ENCODE peak calls at places on chromosomes 12 and 14, in nine cellular contexts. Z, H, J, U, I, T, N, O and P are unnamed samples.

GRCh38 chr14:24818054-24818822 is 184.2 kb upstream of the GZMB start:
- DNase-seq in Z (no peak), J (peak), T (no peak), N (no peak), O (no peak), H (no peak), U (no peak), I (no peak), P (no peak)

GRCh38 chr12:62802981-62803380 is 132.0 kb downstream of the PPM1H start:
- DNase-seq in H (no peak), U (no peak), T (no peak), J (no peak), I (no peak), O (no peak), Z (no peak), N (no peak), P (no peak)

GRCh38 chr14:22837059-22837749 is 819 bp downstream of the MMP14 start:
- DNase-seq in Z (no peak), J (peak), O (no peak), T (peak), U (no peak), I (no peak), N (no peak), H (peak), P (no peak)

GRCh38 chr12:40597133-40597532 is 95.1 kb upstream of the CNTN1 start:
- DNase-seq in U (no peak), Z (no peak), N (no peak), J (no peak), I (no peak), O (no peak), H (no peak), T (no peak), P (no peak)

GRCh38 chr12:31732926-31733548 is 4.2 kb upstream of the AMN1 start:
- DNase-seq in I (no peak), H (no peak), J (peak), O (no peak), N (peak), Z (no peak), U (no peak), T (no peak), P (no peak)

GRCh38 chr14:74301594-74302159 is 1.1 kb downstream of the ABCD4 start:
- DNase-seq in N (no peak), U (no peak), I (no peak), O (no peak), Z (no peak), T (no peak), H (no peak), J (no peak), P (no peak)

GRCh38 chr12:58804749-58805148 is 115.6 kb downstream of the LRIG3 start:
- DNase-seq in N (no peak), T (no peak), H (no peak), Z (no peak), I (no peak), U (no peak), J (peak), O (no peak), P (no peak)

GRCh38 chr12:28879379-28879778 is 269.7 kb upstream of the FAR2 start:
- DNase-seq in T (no peak), U (no peak), H (no peak), I (no peak), J (no peak), O (no peak), N (no peak), Z (no peak), P (no peak)

GRCh38 chr12:67943295-67943892 is 45.9 kb upstream of the IFNG-AS1 start:
- DNase-seq in I (peak), T (no peak), U (peak), N (peak), O (peak), Z (peak), J (peak), H (peak), P (no peak)

GRCh38 chr12:91183565-91183964 is 948 bp upstream of the DCN start:
- DNase-seq in Z (no peak), H (no peak), T (no peak), I (no peak), J (no peak), U (no peak), O (no peak), N (no peak), P (no peak)

GRCh38 chr14:44962573-44963528 is 861 bp downstream of the TOGARAM1 start:
- DNase-seq in I (peak), Z (no peak), O (peak), T (peak), H (peak), J (no peak), U (no peak), N (no peak), P (peak)

GRCh38 chr14:106622200-106622745 is 1095.9 kb downstream of the TMEM121 start:
- DNase-seq in T (no peak), H (no peak), O (no peak), J (no peak), U (no peak), I (no peak), N (peak), Z (peak), P (no peak)

GRCh38 chr14:68628605-68629310 is 164.1 kb downstream of the ZFP36L1 start:
- DNase-seq in J (peak), O (no peak), U (no peak), N (peak), I (no peak), H (peak), T (no peak), Z (peak), P (no peak)

GRCh38 chr14:55071870-55072640 is 20.6 kb downstream of the MAPK1IP1L start:
- DNase-seq in H (no peak), T (no peak), I (no peak), U (no peak), N (peak), J (no peak), Z (peak), O (no peak), P (no peak)

GRCh38 chr14:94545131-94545841 is 16.0 kb upstream of the SERPINA4 start:
- DNase-seq in N (no peak), Z (no peak), J (no peak), H (no peak), I (no peak), O (no peak), T (no peak), U (no peak), P (no peak)

GRCh38 chr12:51482808-51483532 is 58.3 kb downstream of the SLC4A8 start:
- DNase-seq in U (no peak), H (no peak), T (no peak), Z (peak), O (no peak), N (peak), I (no peak), J (no peak), P (no peak)
- TF ChIP-seq CTCF in U (no peak), H (no peak), T (no peak), Z (no peak), O (no peak), N (no peak), I (no peak), J (no peak), P (no peak)

DNA sequence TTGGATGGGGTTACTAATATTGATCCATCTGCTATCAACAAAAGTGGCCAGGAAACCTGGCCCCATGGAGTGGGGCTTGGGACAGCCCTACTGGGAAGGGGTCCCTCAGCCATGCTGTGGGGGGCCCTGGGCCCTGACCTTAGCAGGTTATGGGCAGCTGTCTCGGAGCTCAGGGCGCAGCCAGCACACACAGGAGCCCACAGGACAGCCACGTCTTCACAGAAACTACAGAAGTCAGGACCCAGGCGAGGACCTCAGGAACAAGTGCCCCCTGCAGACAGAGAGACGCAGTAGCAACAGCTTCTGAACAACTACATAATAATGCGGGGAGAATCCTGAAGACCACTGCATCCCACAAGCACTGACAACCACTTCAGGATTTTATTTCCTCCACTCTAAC is 11.9 kb upstream of the FKBP11 start:
- DNase-seq in Z (no peak), U (peak), T (no peak), N (no peak), I (no peak), J (no peak), O (no peak), H (no peak), P (no peak)
- TF ChIP-seq CTCF in Z (no peak), U (peak), T (no peak), N (no peak), I (no peak), J (peak), O (peak), H (no peak), P (no peak)

GRCh38 chr12:102298022-102298421 is 100.4 kb upstream of the PMCH start:
- DNase-seq in Z (no peak), H (no peak), U (no peak), O (no peak), J (no peak), N (no peak), T (no peak), I (no peak), P (no peak)

GRCh38 chr12:102302553-102302952 is 104.9 kb upstream of the PMCH start:
- DNase-seq in Z (no peak), U (no peak), N (no peak), T (no peak), J (no peak), O (no peak), I (no peak), H (no peak), P (no peak)

GRCh38 chr12:102299731-102300130 is 102.1 kb upstream of the PMCH start:
- DNase-seq in N (no peak), I (no peak), Z (no peak), U (no peak), T (no peak), O (no peak), J (no peak), H (no peak), P (no peak)

GRCh38 chr12:102301547-102301946 is 103.9 kb upstream of the PMCH start:
- DNase-seq in J (no peak), N (no peak), Z (no peak), T (no peak), H (no peak), O (no peak), I (no peak), U (no peak), P (no peak)

GRCh38 chr12:102300824-102301461 is 103.3 kb upstream of the PMCH start:
- DNase-seq in N (peak), O (no peak), J (peak), Z (no peak), U (no peak), I (no peak), H (no peak), T (no peak), P (no peak)
- TF ChIP-seq CTCF in N (peak), O (peak), J (peak), Z (no peak), U (peak), I (no peak), H (peak), T (no peak), P (peak)

DNA sequence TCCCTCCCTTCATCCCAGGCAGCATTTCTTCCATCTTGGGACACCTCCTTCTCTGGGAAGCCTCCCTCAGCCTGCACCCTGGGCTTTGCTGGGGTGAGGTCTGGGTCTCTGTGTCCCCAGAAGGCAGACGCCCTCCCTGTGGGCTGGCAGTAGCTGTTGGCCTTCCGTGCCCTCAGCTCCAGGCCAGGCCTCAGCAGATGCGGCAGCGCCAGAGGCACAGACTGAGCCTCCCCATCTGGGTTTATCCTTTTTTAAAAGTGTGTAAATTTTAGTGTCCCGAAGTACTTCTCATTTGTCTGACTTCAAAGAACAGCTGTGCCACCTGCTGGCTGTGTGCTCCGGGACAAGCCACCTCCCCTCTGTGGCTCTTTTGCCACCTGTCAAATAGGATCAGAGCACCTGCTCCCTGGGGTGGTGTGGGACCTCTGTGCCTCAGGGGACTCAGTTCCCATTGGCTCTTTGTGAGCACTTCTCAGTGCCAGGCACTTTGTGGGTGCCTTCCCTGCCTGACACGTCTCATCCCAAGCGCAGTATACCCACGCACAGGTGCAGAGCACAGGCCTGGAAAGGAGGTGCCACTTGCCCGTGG is 11.1 kb downstream of the EXOC3L4 start:
- DNase-seq in H (no peak), J (no peak), U (no peak), I (no peak), T (no peak), Z (no peak), O (no peak), N (peak), P (no peak)
- TF ChIP-seq CTCF in H (no peak), J (peak), U (peak), I (no peak), T (no peak), Z (no peak), O (no peak), N (no peak), P (no peak)

GRCh38 chr12:105036937-105037649 is 47.2 kb downstream of the ALDH1L2 start:
- DNase-seq in H (no peak), U (no peak), N (peak), J (no peak), Z (no peak), I (no peak), O (no peak), T (no peak), P (no peak)

GRCh38 chr12:105033851-105034250 is 47.7 kb downstream of the NOPCHAP1 start:
- DNase-seq in J (no peak), N (no peak), Z (no peak), O (no peak), T (no peak), U (no peak), I (no peak), H (no peak), P (no peak)

GRCh38 chr12:105031061-105031807 is 45.1 kb downstream of the NOPCHAP1 start:
- DNase-seq in U (no peak), N (no peak), J (no peak), I (no peak), Z (no peak), H (no peak), T (no peak), O (no peak), P (no peak)

DNA sequence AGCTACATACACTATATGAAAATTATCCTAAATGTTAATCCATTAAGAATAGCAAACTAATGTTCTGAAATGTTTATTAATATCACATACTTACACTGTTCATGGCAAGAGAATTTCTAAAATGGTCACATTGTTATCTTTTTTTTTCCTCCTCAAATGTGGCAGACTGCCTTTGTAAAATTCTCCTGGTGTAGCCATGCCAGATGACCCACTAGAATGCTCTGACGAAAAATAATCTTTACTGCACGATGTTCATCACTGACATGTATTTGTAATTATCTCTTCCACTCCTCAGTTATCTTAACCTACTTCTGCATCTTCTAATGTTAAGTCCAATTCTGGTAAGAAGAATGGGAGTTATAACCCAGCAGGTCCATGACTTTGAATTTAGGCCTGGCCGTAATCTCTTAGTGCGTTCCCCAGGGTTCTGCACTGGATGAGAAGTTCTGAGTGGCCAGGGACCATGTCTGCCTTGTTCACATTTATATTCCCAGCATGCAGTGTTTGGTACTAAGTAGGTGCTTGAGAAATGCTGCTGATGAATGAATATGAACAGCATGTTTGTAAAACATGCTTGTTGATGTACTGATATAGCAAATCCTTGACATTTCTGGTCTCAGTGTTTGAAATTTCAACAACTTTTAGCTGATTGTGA is 46.7 kb downstream of the NOPCHAP1 start:
- DNase-seq in J (no peak), N (no peak), I (no peak), O (no peak), U (no peak), H (no peak), T (no peak), Z (no peak), P (no peak)
- TF ChIP-seq CTCF in J (no peak), N (no peak), I (no peak), O (no peak), U (no peak), H (no peak), T (no peak), Z (no peak), P (no peak)

DNA sequence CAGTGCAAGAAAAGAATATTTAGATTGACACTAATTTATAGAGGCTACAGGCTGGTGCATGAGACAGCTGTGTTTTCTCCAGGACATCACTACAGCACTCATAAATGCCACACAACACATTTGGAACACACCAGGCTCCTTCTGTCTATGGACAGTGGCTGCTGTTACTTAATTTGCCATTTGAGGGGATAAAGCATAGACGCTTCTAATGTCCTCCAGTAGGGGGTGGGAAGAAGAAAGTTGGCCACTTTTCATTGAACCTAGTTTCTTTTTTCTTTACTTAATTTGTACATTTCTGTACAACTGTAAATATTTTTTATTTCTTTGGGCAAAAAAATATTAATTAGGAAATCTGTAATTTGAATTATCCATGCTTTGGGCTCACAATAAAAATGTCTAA is 12.4 kb upstream of the RTN1 start:
- DNase-seq in T (no peak), J (no peak), O (no peak), U (no peak), H (no peak), N (no peak), Z (no peak), I (no peak), P (no peak)
- TF ChIP-seq CTCF in T (no peak), J (no peak), O (peak), U (peak), H (no peak), N (peak), Z (no peak), I (no peak), P (peak)

GRCh38 chr12:48980953-48981756 is 3.0 kb downstream of the WNT1 start:
- DNase-seq in I (no peak), O (no peak), U (peak), Z (peak), J (no peak), T (peak), H (no peak), N (peak), P (no peak)
- TF ChIP-seq CTCF in I (no peak), O (no peak), U (peak), Z (no peak), J (peak), T (no peak), H (no peak), N (no peak), P (peak)